ENCODE peak calls at places on chromosomes 2 and 18, in four cellular contexts. Q is aorta, V is MG63, K is LoVo. L is an unnamed sample.

GRCh38 chr18:5294113-5294617 is 1.4 kb downstream of the ZBTB14 start:
- DNase-seq in Q (no peak), V (peak; percentile 13), K (no peak), L (peak; percentile 83)

GRCh38 chr2:141595531-141595930 is 535.3 kb downstream of the LRP1B start:
- DNase-seq in Q (no peak), V (no peak), K (no peak), L (no peak)

GRCh38 chr2:10377747-10378085 is 70.4 kb downstream of the ODC1 start:
- DNase-seq in Q (no peak), V (no peak), K (no peak), L (no peak)

GRCh38 chr2:30981519-30981918 is 156.7 kb downstream of the GALNT14 start:
- DNase-seq in Q (no peak), V (no peak), K (no peak), L (no peak)

GRCh38 chr18:34283506-34283905 is 58.8 kb upstream of the NOL4 start:
- DNase-seq in Q (no peak), V (no peak), K (no peak), L (no peak)

GRCh38 chr18:47215554-47216138 is 35.8 kb downstream of the SKOR2 start:
- DNase-seq in Q (no peak), V (no peak), K (peak; percentile 41), L (no peak)

GRCh38 chr2:236703310-236703709 is 133.7 kb downstream of the ACKR3 start:
- DNase-seq in Q (no peak), V (no peak), K (no peak), L (no peak)

GRCh38 chr2:240593703-240594451 is 7.3 kb downstream of the CAPN10 start:
- DNase-seq in Q (peak; percentile 69), V (no peak), K (no peak), L (peak; percentile 61)

GRCh38 chr2:61327173-61327572 is 143.7 kb downstream of the USP34 start:
- DNase-seq in Q (no peak), V (no peak), K (no peak), L (no peak)

GRCh38 chr2:231672617-231673347 is 35.5 kb upstream of the PTMA start:
- DNase-seq in Q (no peak), V (peak; percentile 77), K (peak; percentile 51), L (peak; percentile 87)